ENCODE peak calls at places on chromosomes 7 and 10, in seven cellular contexts. N is GM12878, Q is HCT116, V is SK-N-SH, E is K562, B is HepG2, R is H1. M is an unnamed sample.

GRCh38 chr7:44215531-44215930 is 14.8 kb downstream of the YKT6 start:
- DNase-seq in N (no peak), Q (no peak), V (peak), E (no peak), B (no peak), R (no peak), M (no peak)

GRCh38 chr7:28272461-28272877 is 91.9 kb upstream of the JAZF1 start:
- DNase-seq in N (no peak), Q (peak), V (peak), E (peak), B (no peak), R (peak), M (no peak)

GRCh38 chr7:39948375-39948774 is 1.7 kb upstream of the CDK13 start:
- DNase-seq in N (no peak), Q (no peak), V (peak), E (no peak), B (no peak), R (no peak), M (no peak)

GRCh38 chr10:71765176-71765906 is 8.0 kb downstream of the VSIR start:
- DNase-seq in N (no peak), Q (no peak), V (no peak), E (no peak), B (peak), R (no peak), M (no peak)

GRCh38 chr7:37901890-37902524 is 14.6 kb downstream of the SFRP4 start:
- DNase-seq in N (no peak), Q (no peak), V (no peak), E (no peak), B (peak), R (no peak), M (peak)

GRCh38 chr10:59126992-59127391 is 49.5 kb upstream of the PHYHIPL start:
- DNase-seq in N (no peak), Q (no peak), V (no peak), E (no peak), B (peak), R (no peak), M (no peak)

GRCh38 chr10:34824870-34825269 is 9.8 kb upstream of the PARD3 start:
- DNase-seq in N (no peak), Q (no peak), V (peak), E (no peak), B (no peak), R (no peak), M (no peak)

GRCh38 chr7:103752995-103753394 is 236.5 kb downstream of the RELN start:
- DNase-seq in N (no peak), Q (no peak), V (no peak), E (no peak), B (no peak), R (no peak), M (no peak)

GRCh38 chr10:62025901-62026879 is 124.7 kb downstream of the ARID5B start:
- DNase-seq in N (no peak), Q (no peak), V (no peak), E (no peak), B (no peak), R (no peak), M (no peak)

GRCh38 chr10:30639946-30640786 is 10.6 kb upstream of the LYZL2 start:
- DNase-seq in N (no peak), Q (peak), V (peak), E (peak), B (peak), R (no peak), M (peak)

GRCh38 chr10:91082447-91082846 is 138.0 kb upstream of the PCGF5 start:
- DNase-seq in N (no peak), Q (no peak), V (no peak), E (no peak), B (no peak), R (no peak), M (no peak)

GRCh38 chr10:90222372-90222771 is 521.0 kb downstream of the KIF20B start:
- DNase-seq in N (no peak), Q (peak), V (no peak), E (no peak), B (no peak), R (no peak), M (no peak)

GRCh38 chr10:6581750-6582697 is 1.9 kb upstream of the PRKCQ start:
- DNase-seq in N (no peak), Q (no peak), V (no peak), E (peak), B (no peak), R (no peak), M (no peak)

GRCh38 chr10:103669243-103669929 is 175.9 kb downstream of the NEURL1 start:
- DNase-seq in N (no peak), Q (no peak), V (no peak), E (no peak), B (no peak), R (no peak), M (no peak)

GRCh38 chr10:93080350-93081046 is 6.8 kb downstream of the CYP26A1 start:
- DNase-seq in N (no peak), Q (peak), V (peak), E (peak), B (peak), R (no peak), M (peak)

GRCh38 chr7:125033506-125033905 is 103.9 kb upstream of the POT1 start:
- DNase-seq in N (no peak), Q (no peak), V (peak), E (peak), B (no peak), R (no peak), M (no peak)

GRCh38 chr7:95686109-95686508 is 86.2 kb upstream of the DYNC1I1 start:
- DNase-seq in N (no peak), Q (peak), V (peak), E (no peak), B (peak), R (no peak), M (peak)

GRCh38 chr7:4738711-4739527 is 36.5 kb upstream of the AP5Z1 start:
- DNase-seq in N (no peak), Q (peak), V (peak), E (peak), B (peak), R (no peak), M (peak)

GRCh38 chr10:78229950-78230675 is 196.4 kb downstream of the RPS24 start:
- DNase-seq in N (no peak), Q (no peak), V (no peak), E (no peak), B (no peak), R (no peak), M (no peak)

GRCh38 chr10:339038-339391 is 203.8 kb downstream of the ZMYND11 start:
- DNase-seq in N (no peak), Q (no peak), V (no peak), E (no peak), B (no peak), R (no peak), M (no peak)

GRCh38 chr7:106367018-106367420 is 82.2 kb upstream of the NAMPT start:
- DNase-seq in N (no peak), Q (no peak), V (no peak), E (no peak), B (peak), R (no peak), M (peak)

GRCh38 chr7:24764972-24765744 is 7.9 kb upstream of the GSDME start:
- DNase-seq in N (no peak), Q (no peak), V (peak), E (no peak), B (no peak), R (no peak), M (no peak)

GRCh38 chr10:13792011-13792410 is 205.2 kb downstream of the PRPF18 start:
- DNase-seq in N (no peak), Q (no peak), V (peak), E (no peak), B (no peak), R (no peak), M (no peak)

GRCh38 chr7:110181768-110182167 is 909.2 kb upstream of the LRRN3 start:
- DNase-seq in N (no peak), Q (no peak), V (no peak), E (no peak), B (no peak), R (no peak), M (no peak)

GRCh38 chr10:129966831-129967578 is 2.9 kb upstream of the EBF3 start:
- DNase-seq in N (no peak), Q (no peak), V (no peak), E (no peak), B (no peak), R (no peak), M (no peak)

GRCh38 chr7:101436857-101437576 is 74.3 kb downstream of the COL26A1 start:
- DNase-seq in N (no peak), Q (peak), V (peak), E (peak), B (no peak), R (peak), M (peak)

GRCh38 chr7:129522088-129522970 is 20.0 kb downstream of the SMKR1 start:
- DNase-seq in N (no peak), Q (no peak), V (no peak), E (no peak), B (no peak), R (no peak), M (no peak)

GRCh38 chr7:31735991-31736982 is 49.3 kb downstream of the PPP1R17 start:
- DNase-seq in N (no peak), Q (peak), V (peak), E (peak), B (peak), R (peak), M (peak)

GRCh38 chr7:136883046-136883445 is 14.6 kb downstream of the CHRM2 start:
- DNase-seq in N (no peak), Q (no peak), V (no peak), E (no peak), B (no peak), R (no peak), M (no peak)

GRCh38 chr7:136293841-136294391 is 316.8 kb upstream of the MTPN start:
- DNase-seq in N (no peak), Q (no peak), V (no peak), E (no peak), B (no peak), R (no peak), M (no peak)

GRCh38 chr10:103145860-103146466 is 47.1 kb downstream of the NT5C2 start:
- DNase-seq in N (no peak), Q (peak), V (peak), E (no peak), B (peak), R (no peak), M (peak)

GRCh38 chr7:122628651-122629411 is 70.1 kb downstream of the RNF133 start:
- DNase-seq in N (no peak), Q (no peak), V (no peak), E (no peak), B (peak), R (no peak), M (no peak)

GRCh38 chr7:110170762-110171161 is 920.2 kb upstream of the LRRN3 start:
- DNase-seq in N (no peak), Q (no peak), V (no peak), E (no peak), B (no peak), R (no peak), M (no peak)

GRCh38 chr7:108268200-108268820 is 138.1 kb upstream of the LAMB4 start:
- DNase-seq in N (no peak), Q (no peak), V (no peak), E (no peak), B (no peak), R (no peak), M (no peak)

GRCh38 chr10:132186488-132187413 is at the start of gene DPYSL4:
- DNase-seq in N (no peak), Q (no peak), V (peak), E (peak), B (no peak), R (no peak), M (peak)

GRCh38 chr7:135207739-135208416 is 3.4 kb downstream of the WDR91 start:
- DNase-seq in N (no peak), Q (no peak), V (no peak), E (no peak), B (peak), R (no peak), M (no peak)

GRCh38 chr10:78255214-78255613 is 221.6 kb downstream of the RPS24 start:
- DNase-seq in N (no peak), Q (no peak), V (no peak), E (no peak), B (no peak), R (no peak), M (no peak)

GRCh38 chr10:12252882-12253546 is 57.0 kb downstream of the CDC123 start:
- DNase-seq in N (no peak), Q (no peak), V (no peak), E (no peak), B (no peak), R (no peak), M (peak)

GRCh38 chr7:5532520-5533335 is 109.1 kb upstream of the TNRC18 start:
- DNase-seq in N (peak), Q (no peak), V (peak), E (peak), B (peak), R (no peak), M (peak)

GRCh38 chr7:815284-816216 is 16.7 kb upstream of the SUN1 start:
- DNase-seq in N (no peak), Q (no peak), V (peak), E (peak), B (no peak), R (peak), M (peak)
- TF ChIP-seq JUND in N (no peak), Q (no peak), V (no peak), E (no peak), B (no peak), R (no peak), M (no peak)

GRCh38 chr10:109037978-109038377 is 885.3 kb downstream of the XPNPEP1 start:
- DNase-seq in N (no peak), Q (no peak), V (no peak), E (no peak), B (no peak), R (no peak), M (no peak)

GRCh38 chr10:109040622-109041021 is 882.7 kb downstream of the XPNPEP1 start:
- DNase-seq in N (no peak), Q (no peak), V (no peak), E (no peak), B (no peak), R (no peak), M (no peak)
- TF ChIP-seq JUND in N (no peak), Q (no peak), V (no peak), E (no peak), B (no peak), R (no peak), M (no peak)

GRCh38 chr7:113764401-113765035 is 154.3 kb downstream of the PPP1R3A start:
- DNase-seq in N (no peak), Q (no peak), V (no peak), E (no peak), B (no peak), R (no peak), M (no peak)
- TF ChIP-seq JUND in N (no peak), Q (no peak), V (no peak), E (no peak), B (no peak), R (no peak), M (no peak)

GRCh38 chr7:73770002-73770859 is at the start of gene CLDN3:
- DNase-seq in N (no peak), Q (peak), V (peak), E (peak), B (no peak), R (peak), M (peak)
- TF ChIP-seq JUND in N (no peak), Q (no peak), V (no peak), E (no peak), B (no peak), R (no peak), M (no peak)

DNA sequence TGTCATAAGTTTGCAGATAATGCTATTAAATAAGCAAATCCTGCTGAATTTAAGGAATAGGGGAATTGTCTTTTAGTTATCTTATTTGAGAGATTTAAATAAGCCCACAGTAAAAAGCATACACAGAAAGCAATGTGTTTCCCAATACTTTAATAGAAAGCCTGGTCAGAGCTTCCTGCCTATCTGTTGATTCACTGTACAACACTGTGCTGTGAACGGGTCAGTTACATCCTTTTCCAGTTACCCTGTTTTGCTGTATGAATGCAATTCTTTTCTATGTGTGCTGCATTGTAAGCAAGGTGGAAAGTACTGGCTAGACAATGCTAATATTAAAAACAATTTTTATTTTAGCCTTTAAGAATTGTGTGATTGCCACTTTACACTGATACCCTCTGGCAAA is 81.2 kb downstream of the ANKRD7 start:
- DNase-seq in N (no peak), Q (no peak), V (no peak), E (no peak), B (no peak), R (no peak), M (no peak)
- TF ChIP-seq JUND in N (no peak), Q (no peak), V (no peak), E (no peak), B (no peak), R (no peak), M (no peak)